ENCODE peak calls at places on chromosome 3, in four cellular contexts. One of them, this sample, is unnamed.

GRCh38 chr3:176861137-176861536 is 336.1 kb downstream of the TBL1XR1 start:
- DNase-seq in sigmoid colon: no peak
- DNase-seq in stomach: no peak
- DNase-seq in SK-N-SH: no peak
- DNase-seq in this sample: no peak

GRCh38 chr3:14791343-14791945 is 27.3 kb upstream of the FGD5 start:
- DNase-seq in SK-N-SH: peak; percentile 85
- DNase-seq in sigmoid colon: peak; percentile 84
- DNase-seq in stomach: peak; percentile 70
- DNase-seq in this sample: no peak

GRCh38 chr3:30502051-30502741 is 104.2 kb upstream of the TGFBR2 start:
- DNase-seq in sigmoid colon: no peak
- DNase-seq in SK-N-SH: no peak
- DNase-seq in stomach: no peak
- DNase-seq in this sample: no peak

GRCh38 chr3:123635220-123635619 is 50.4 kb upstream of the HACD2 start:
- DNase-seq in sigmoid colon: peak; percentile 76
- DNase-seq in stomach: no peak
- DNase-seq in SK-N-SH: no peak
- DNase-seq in this sample: no peak

GRCh38 chr3:171936231-171936841 is 93.2 kb downstream of the TMEM212 start:
- DNase-seq in sigmoid colon: no peak
- DNase-seq in SK-N-SH: no peak
- DNase-seq in stomach: no peak
- DNase-seq in this sample: no peak

GRCh38 chr3:23704316-23704715 is 101.4 kb upstream of the UBE2E1 start:
- DNase-seq in sigmoid colon: no peak
- DNase-seq in SK-N-SH: no peak
- DNase-seq in stomach: no peak
- DNase-seq in this sample: no peak

GRCh38 chr3:102304550-102304949 is 130.3 kb upstream of the ZPLD1 start:
- DNase-seq in SK-N-SH: no peak
- DNase-seq in stomach: no peak
- DNase-seq in sigmoid colon: no peak
- DNase-seq in this sample: no peak

GRCh38 chr3:9884555-9885165 is 4.6 kb upstream of the CIDEC start:
- DNase-seq in stomach: no peak
- DNase-seq in SK-N-SH: no peak
- DNase-seq in sigmoid colon: no peak
- DNase-seq in this sample: no peak

GRCh38 chr3:103085465-103085864 is 650.6 kb downstream of the ZPLD1 start:
- DNase-seq in SK-N-SH: no peak
- DNase-seq in stomach: no peak
- DNase-seq in sigmoid colon: no peak
- DNase-seq in this sample: no peak

GRCh38 chr3:30476373-30477082 is 129.9 kb upstream of the TGFBR2 start:
- DNase-seq in sigmoid colon: no peak
- DNase-seq in SK-N-SH: no peak
- DNase-seq in stomach: no peak
- DNase-seq in this sample: no peak

GRCh38 chr3:179921500-179921899 is 115.2 kb downstream of the PEX5L start:
- DNase-seq in sigmoid colon: no peak
- DNase-seq in SK-N-SH: no peak
- DNase-seq in stomach: no peak
- DNase-seq in this sample: no peak

GRCh38 chr3:127678611-127679533 is 6.1 kb downstream of the ABTB1 start:
- DNase-seq in SK-N-SH: no peak
- DNase-seq in sigmoid colon: peak; percentile 57
- DNase-seq in stomach: peak; percentile 23
- DNase-seq in this sample: no peak

GRCh38 chr3:141280690-141281089 is 49.1 kb downstream of the PXYLP1 start:
- DNase-seq in stomach: no peak
- DNase-seq in sigmoid colon: no peak
- DNase-seq in SK-N-SH: no peak
- DNase-seq in this sample: no peak

GRCh38 chr3:107938128-107938527 is 152.7 kb downstream of the CD47 start:
- DNase-seq in stomach: no peak
- DNase-seq in SK-N-SH: peak; percentile 19
- DNase-seq in sigmoid colon: no peak
- DNase-seq in this sample: no peak

GRCh38 chr3:108409791-108410190 is 100.6 kb downstream of the MYH15 start:
- DNase-seq in SK-N-SH: no peak
- DNase-seq in stomach: no peak
- DNase-seq in sigmoid colon: no peak
- DNase-seq in this sample: no peak

GRCh38 chr3:148042663-148043445 is 633.7 kb downstream of the ZIC1 start:
- DNase-seq in stomach: no peak
- DNase-seq in SK-N-SH: peak; percentile 13
- DNase-seq in sigmoid colon: no peak
- DNase-seq in this sample: no peak

GRCh38 chr3:198092276-198092675 is 132.3 kb downstream of the LMLN start:
- DNase-seq in SK-N-SH: no peak
- DNase-seq in stomach: no peak
- DNase-seq in sigmoid colon: no peak
- DNase-seq in this sample: no peak

GRCh38 chr3:50503504-50503903 is at the start of gene CACNA2D2:
- DNase-seq in sigmoid colon: peak; percentile 84
- DNase-seq in stomach: peak; percentile 82
- DNase-seq in SK-N-SH: peak; percentile 96
- DNase-seq in this sample: no peak

GRCh38 chr3:141147657-141148056 is 84.0 kb upstream of the PXYLP1 start:
- DNase-seq in SK-N-SH: no peak
- DNase-seq in stomach: no peak
- DNase-seq in sigmoid colon: no peak
- DNase-seq in this sample: no peak

GRCh38 chr3:139284221-139284620 is 59.6 kb upstream of the MRPS22 start:
- DNase-seq in sigmoid colon: no peak
- DNase-seq in SK-N-SH: no peak
- DNase-seq in stomach: no peak
- DNase-seq in this sample: no peak

GRCh38 chr3:16214366-16214765 is 39.9 kb downstream of the GALNT15 start:
- DNase-seq in sigmoid colon: no peak
- DNase-seq in stomach: no peak
- DNase-seq in SK-N-SH: no peak
- DNase-seq in this sample: no peak

GRCh38 chr3:157122116-157122515 is 37.8 kb downstream of the CCNL1 start:
- DNase-seq in SK-N-SH: no peak
- DNase-seq in stomach: no peak
- DNase-seq in sigmoid colon: no peak
- DNase-seq in this sample: no peak

GRCh38 chr3:191170097-191170496 is 28.9 kb upstream of the OSTN start:
- DNase-seq in SK-N-SH: no peak
- DNase-seq in sigmoid colon: no peak
- DNase-seq in stomach: no peak
- DNase-seq in this sample: no peak

GRCh38 chr3:131242201-131242600 is 139.4 kb upstream of the NUDT16 start:
- DNase-seq in SK-N-SH: no peak
- DNase-seq in sigmoid colon: no peak
- DNase-seq in stomach: no peak
- DNase-seq in this sample: no peak

GRCh38 chr3:67383379-67383778 is 271.0 kb downstream of the SUCLG2 start:
- DNase-seq in sigmoid colon: no peak
- DNase-seq in stomach: no peak
- DNase-seq in SK-N-SH: no peak
- DNase-seq in this sample: no peak

GRCh38 chr3:35383719-35384555 is 255.4 kb upstream of the ARPP21 start:
- DNase-seq in stomach: no peak
- DNase-seq in SK-N-SH: peak; percentile 4
- DNase-seq in sigmoid colon: no peak
- DNase-seq in this sample: no peak

GRCh38 chr3:191987951-191988350 is 527.0 kb downstream of the PYDC2 start:
- DNase-seq in stomach: no peak
- DNase-seq in sigmoid colon: no peak
- DNase-seq in SK-N-SH: no peak
- DNase-seq in this sample: no peak

GRCh38 chr3:17356581-17356980 is 385.9 kb downstream of the TBC1D5 start:
- DNase-seq in SK-N-SH: no peak
- DNase-seq in stomach: no peak
- DNase-seq in sigmoid colon: no peak
- DNase-seq in this sample: no peak
- H3K27ac ChIP-seq in SK-N-SH: no peak overlapping the region
- H3K27ac ChIP-seq in stomach: no peak overlapping the region
- H3K27ac ChIP-seq in sigmoid colon: no peak overlapping the region
- H3K27ac ChIP-seq in this sample: no peak overlapping the region

GRCh38 chr3:13546667-13547171 is 2.2 kb upstream of the FBLN2 start:
- DNase-seq in sigmoid colon: peak; percentile 68
- DNase-seq in stomach: no peak
- DNase-seq in SK-N-SH: peak; percentile 71
- DNase-seq in this sample: no peak

GRCh38 chr3:13545952-13546454 is 2.9 kb upstream of the FBLN2 start:
- DNase-seq in stomach: no peak
- DNase-seq in sigmoid colon: no peak
- DNase-seq in SK-N-SH: no peak
- DNase-seq in this sample: no peak

GRCh38 chr3:13548696-13549512 is at the start of gene FBLN2:
- DNase-seq in sigmoid colon: peak; percentile 71
- DNase-seq in stomach: peak; percentile 33
- DNase-seq in SK-N-SH: peak; percentile 99
- DNase-seq in this sample: no peak

GRCh38 chr3:13549513-13550256 is 760 bp downstream of the FBLN2 start:
- DNase-seq in sigmoid colon: no peak
- DNase-seq in stomach: no peak
- DNase-seq in SK-N-SH: peak; percentile 51
- DNase-seq in this sample: no peak

GRCh38 chr3:13547591-13548371 is 1.1 kb upstream of the FBLN2 start:
- DNase-seq in stomach: no peak
- DNase-seq in sigmoid colon: no peak
- DNase-seq in SK-N-SH: no peak
- DNase-seq in this sample: no peak
- TF ChIP-seq POLR2AphosphoS5 in stomach: no peak
- TF ChIP-seq POLR2AphosphoS5 in sigmoid colon: no peak
- TF ChIP-seq POLR2AphosphoS5 in SK-N-SH: no peak
- TF ChIP-seq POLR2AphosphoS5 in this sample: no peak

DNA sequence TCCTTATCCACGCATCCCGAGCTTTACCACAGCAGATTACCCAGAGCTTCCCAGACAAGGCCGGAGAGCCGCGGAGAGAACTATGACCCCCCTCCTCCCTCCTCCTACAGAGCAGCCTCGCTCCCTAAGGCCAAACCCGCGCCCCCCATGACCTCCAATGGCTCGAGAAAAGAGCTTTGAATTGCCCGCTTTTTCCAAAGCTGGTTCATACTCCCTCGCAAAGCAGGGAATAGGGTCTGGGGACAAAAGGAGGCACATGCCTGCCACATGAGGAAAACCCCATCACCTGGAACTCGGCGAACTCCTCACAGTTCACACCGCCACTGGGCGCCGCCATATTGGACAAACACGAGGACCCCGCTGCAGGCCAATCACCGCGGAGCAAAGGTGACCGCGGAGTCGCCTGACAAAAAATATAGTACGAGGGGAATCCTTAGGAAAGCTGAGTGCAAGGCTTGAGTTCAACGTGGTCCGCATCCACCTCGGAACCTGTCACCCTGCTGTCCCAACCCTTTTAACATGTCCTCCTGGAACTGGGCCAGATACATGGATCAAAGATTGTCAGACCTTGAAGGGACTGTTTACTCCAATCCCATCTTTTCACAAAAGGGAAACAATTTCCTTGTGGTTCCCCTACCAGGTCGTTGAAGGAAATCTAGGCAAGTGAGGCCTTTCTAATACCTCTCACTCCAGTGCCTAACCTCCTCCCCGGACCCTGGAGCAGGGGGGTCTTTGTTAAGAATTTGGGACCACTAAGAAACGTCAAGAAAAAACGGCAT is at the start of gene MIX23:
- DNase-seq in stomach: peak; percentile 85
- DNase-seq in sigmoid colon: peak; percentile 91
- DNase-seq in SK-N-SH: peak; percentile 81
- DNase-seq in this sample: peak; percentile 96
- TF ChIP-seq EP300 in stomach: no peak
- TF ChIP-seq EP300 in sigmoid colon: no peak
- TF ChIP-seq EP300 in SK-N-SH: no peak
- TF ChIP-seq EP300 in this sample: peak; percentile 19

GRCh38 chr3:51679318-51679717 is 8.3 kb downstream of the TEX264 start:
- DNase-seq in SK-N-SH: no peak
- DNase-seq in stomach: no peak
- DNase-seq in sigmoid colon: no peak
- DNase-seq in this sample: no peak
- H3K27ac ChIP-seq in SK-N-SH: no peak overlapping the region
- H3K27ac ChIP-seq in stomach: no peak overlapping the region
- H3K27ac ChIP-seq in sigmoid colon: no peak overlapping the region
- H3K27ac ChIP-seq in this sample: no peak overlapping the region

DNA sequence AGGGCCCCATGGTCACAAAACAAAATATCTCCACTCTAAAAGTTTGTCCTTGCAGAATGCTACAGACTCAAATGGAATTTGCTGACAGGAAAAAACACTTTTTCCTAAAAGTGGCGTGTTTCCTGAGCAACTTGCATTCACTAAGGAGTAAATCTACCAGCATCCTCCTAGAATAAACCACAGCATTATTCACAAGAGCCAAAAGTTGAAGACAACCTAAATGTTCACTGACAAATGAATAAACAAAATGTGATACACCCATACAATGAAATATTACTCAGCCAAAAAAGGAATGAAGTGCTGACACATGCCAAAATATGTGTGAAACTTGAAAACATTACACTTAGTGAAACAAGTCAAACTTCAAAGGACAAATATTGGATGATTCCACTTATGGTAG is 28.9 kb downstream of the ITGB5 start:
- DNase-seq in SK-N-SH: no peak
- DNase-seq in sigmoid colon: no peak
- DNase-seq in stomach: no peak
- DNase-seq in this sample: no peak
- TF ChIP-seq POLR2AphosphoS5 in SK-N-SH: no peak
- TF ChIP-seq POLR2AphosphoS5 in sigmoid colon: no peak
- TF ChIP-seq POLR2AphosphoS5 in stomach: no peak
- TF ChIP-seq POLR2AphosphoS5 in this sample: no peak

DNA sequence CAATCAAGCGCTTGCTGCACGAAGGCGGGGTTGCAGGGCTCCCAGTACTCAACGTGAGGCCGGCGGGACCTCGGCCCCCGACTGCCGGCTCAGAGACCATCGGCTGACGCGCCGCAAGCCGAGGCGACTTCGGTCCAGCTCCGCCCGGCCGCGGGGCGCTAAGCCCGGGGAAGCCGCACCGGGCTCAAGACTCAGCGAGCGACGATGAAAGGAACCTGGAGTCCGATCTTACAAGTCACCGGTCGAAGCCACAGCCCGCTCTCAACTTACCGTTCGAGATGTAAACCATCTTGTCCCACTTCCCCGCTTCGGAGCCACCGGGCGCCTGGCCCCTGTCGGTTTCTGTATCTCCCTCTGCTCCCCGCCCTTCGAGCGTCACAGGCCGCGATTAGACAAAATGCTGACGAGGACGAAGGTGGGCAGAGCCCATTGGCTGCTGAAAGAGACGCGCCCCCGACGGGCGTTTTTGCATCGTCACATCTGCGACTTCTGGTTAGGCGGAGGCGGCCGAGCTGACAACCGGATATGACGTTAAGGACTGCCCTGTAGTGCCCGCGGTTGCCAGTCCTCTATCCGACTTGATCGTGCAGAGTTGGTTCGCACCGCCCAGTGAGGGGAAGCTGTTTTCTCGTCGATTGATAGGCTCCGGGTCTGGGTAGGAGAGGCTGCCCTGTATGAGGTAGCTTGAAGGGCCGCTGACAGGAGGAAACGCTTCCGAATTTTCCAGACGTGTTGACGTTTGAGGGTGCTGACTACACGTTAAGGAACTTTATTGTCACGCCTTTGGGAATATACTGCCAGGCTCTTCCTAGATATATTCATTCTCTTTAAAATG is at the start of gene SELENOK:
- DNase-seq in SK-N-SH: peak; percentile 91
- DNase-seq in sigmoid colon: peak; percentile 100
- DNase-seq in stomach: peak; percentile 99
- DNase-seq in this sample: peak; percentile 100
- TF ChIP-seq EP300 in SK-N-SH: no peak
- TF ChIP-seq EP300 in sigmoid colon: no peak
- TF ChIP-seq EP300 in stomach: no peak
- TF ChIP-seq EP300 in this sample: peak; percentile 39

GRCh38 chr3:57017481-57017880 is 43.0 kb upstream of the SPATA12 start:
- DNase-seq in stomach: no peak
- DNase-seq in SK-N-SH: no peak
- DNase-seq in sigmoid colon: peak; percentile 77
- DNase-seq in this sample: no peak
- H3K27ac ChIP-seq in stomach: no peak overlapping the region
- H3K27ac ChIP-seq in SK-N-SH: peak overlapping the region; percentile 58
- H3K27ac ChIP-seq in sigmoid colon: peak overlapping the region; percentile 79
- H3K27ac ChIP-seq in this sample: no peak overlapping the region

This sample was measured in esophagus muscularis mucosa.